ENCODE peak calls at places on chromosomes 3 and 15, in nine cellular contexts. F is A673, Y is neural crest cell, T is RWPE1, H is AG04449, U is sigmoid colon, A is cardiac fibroblast, J is astrocyte of the spinal cord, S is natural killer cell. O is an unnamed sample.

GRCh38 chr3:17678116-17678741 is 64.2 kb downstream of the TBC1D5 start:
- DNase-seq in F (no peak), Y (no peak), T (peak), H (no peak), U (no peak), A (peak), J (peak), S (no peak), O (no peak)

GRCh38 chr3:79016587-79017380 is 751.0 kb downstream of the ROBO1 start:
- DNase-seq in F (no peak), Y (no peak), T (peak), H (no peak), U (no peak), A (peak), J (no peak), S (no peak), O (no peak)

GRCh38 chr15:64521726-64522164 is 61.4 kb downstream of the ZNF609 start:
- DNase-seq in F (peak), Y (peak), T (peak), H (no peak), U (peak), A (peak), J (peak), S (no peak), O (no peak)

GRCh38 chr15:39273805-39274411 is 307.0 kb upstream of the THBS1 start:
- DNase-seq in F (no peak), Y (no peak), T (no peak), H (no peak), U (no peak), A (peak), J (peak), S (no peak), O (no peak)

GRCh38 chr15:41558400-41559238 is at the start of gene TYRO3:
- DNase-seq in F (peak), Y (peak), T (peak), H (no peak), U (peak), A (peak), J (peak), S (peak), O (no peak)

GRCh38 chr15:46297766-46298165 is 662.9 kb downstream of the SQOR start:
- DNase-seq in F (no peak), Y (no peak), T (no peak), H (no peak), U (no peak), A (no peak), J (no peak), S (no peak), O (no peak)

GRCh38 chr15:52093539-52094502 is 18.8 kb downstream of the BCL2L10 start:
- DNase-seq in F (peak), Y (no peak), T (peak), H (peak), U (peak), A (peak), J (peak), S (no peak), O (no peak)

GRCh38 chr3:78041486-78041885 is 1001.6 kb downstream of the ROBO2 start:
- DNase-seq in F (no peak), Y (no peak), T (no peak), H (no peak), U (no peak), A (peak), J (peak), S (no peak), O (no peak)

GRCh38 chr3:141530133-141530768 is 43.4 kb downstream of the RASA2 start:
- DNase-seq in F (peak), Y (no peak), T (peak), H (peak), U (no peak), A (peak), J (peak), S (no peak), O (no peak)

GRCh38 chr3:152302521-152303021 is 33.8 kb downstream of the MBNL1 start:
- DNase-seq in F (peak), Y (no peak), T (no peak), H (peak), U (peak), A (peak), J (peak), S (no peak), O (no peak)

GRCh38 chr3:52253314-52254260 is 8.0 kb downstream of the PPM1M start:
- DNase-seq in F (no peak), Y (no peak), T (no peak), H (no peak), U (no peak), A (peak), J (no peak), S (peak), O (no peak)

GRCh38 chr3:133464573-133464972 is 64.7 kb downstream of the BFSP2 start:
- DNase-seq in F (peak), Y (no peak), T (peak), H (no peak), U (no peak), A (peak), J (peak), S (no peak), O (no peak)

GRCh38 chr15:63334821-63335220 is 46.8 kb downstream of the CA12 start:
- DNase-seq in F (no peak), Y (no peak), T (no peak), H (no peak), U (no peak), A (no peak), J (no peak), S (no peak), O (no peak)

GRCh38 chr3:127457094-127457475 is 133.4 kb downstream of the TPRA1 start:
- DNase-seq in F (peak), Y (no peak), T (peak), H (no peak), U (peak), A (peak), J (peak), S (no peak), O (no peak)

GRCh38 chr3:32817561-32818430 is at the start of gene TRIM71:
- DNase-seq in F (peak), Y (no peak), T (no peak), H (no peak), U (no peak), A (peak), J (peak), S (no peak), O (no peak)

DNA sequence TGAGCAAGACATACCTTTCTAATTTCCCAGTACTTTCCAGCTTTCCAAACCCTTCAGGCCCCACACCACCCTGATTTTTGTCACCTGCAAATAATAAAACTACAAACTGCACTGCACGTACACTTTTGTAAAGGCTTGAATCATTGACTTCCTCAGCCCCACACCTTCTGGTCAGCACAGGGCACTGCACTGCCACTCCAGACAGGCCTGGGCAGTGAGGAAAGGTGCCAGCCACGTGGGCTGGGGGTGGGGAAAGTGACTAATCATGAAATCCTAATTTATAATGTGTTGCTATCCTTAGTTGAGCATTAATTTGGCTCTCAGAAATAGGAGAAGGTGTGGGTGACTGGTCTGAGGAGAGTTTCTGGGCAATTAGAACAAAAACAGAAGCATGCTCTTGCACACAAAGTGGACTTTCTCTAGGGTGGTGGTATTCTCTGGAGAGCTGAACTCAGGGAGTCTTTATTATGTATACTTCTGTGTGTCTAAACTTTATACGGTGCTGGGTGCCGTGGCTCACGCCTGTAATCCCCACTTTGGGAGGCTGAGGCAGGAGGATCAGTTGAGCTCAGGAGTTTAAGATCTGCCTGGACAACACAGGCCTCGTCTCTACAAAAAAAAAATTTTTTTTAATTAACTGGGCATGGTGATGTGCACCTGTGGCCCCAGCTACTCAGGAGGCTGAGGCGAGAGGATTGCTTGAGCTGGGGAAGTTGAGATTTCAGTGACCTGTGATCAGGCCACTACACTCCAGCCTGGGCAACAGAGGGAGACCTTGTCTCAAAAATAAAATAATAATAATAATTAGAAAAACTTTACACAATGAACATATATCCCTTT is 58.2 kb upstream of the FLNB start:
- DNase-seq in F (no peak), Y (no peak), T (peak), H (no peak), U (peak), A (peak), J (no peak), S (no peak), O (no peak)
- TF ChIP-seq CTCF in F (no peak), Y (no peak), T (peak), H (peak), U (peak), A (peak), J (peak), S (no peak), O (peak)

GRCh38 chr3:72338082-72338941 is 509.9 kb downstream of the SHQ1 start:
- DNase-seq in F (no peak), Y (no peak), T (peak), H (no peak), U (no peak), A (peak), J (no peak), S (no peak), O (no peak)

GRCh38 chr3:72337480-72337855 is 510.8 kb downstream of the SHQ1 start:
- DNase-seq in F (no peak), Y (no peak), T (no peak), H (no peak), U (no peak), A (no peak), J (no peak), S (no peak), O (no peak)

GRCh38 chr3:72335458-72336050 is 512.7 kb downstream of the SHQ1 start:
- DNase-seq in F (no peak), Y (no peak), T (no peak), H (no peak), U (no peak), A (no peak), J (no peak), S (no peak), O (no peak)

GRCh38 chr3:72336114-72336651 is 512.1 kb downstream of the SHQ1 start:
- DNase-seq in F (no peak), Y (no peak), T (no peak), H (no peak), U (no peak), A (no peak), J (no peak), S (no peak), O (no peak)

GRCh38 chr3:72336821-72337479 is 511.3 kb downstream of the SHQ1 start:
- DNase-seq in F (peak), Y (peak), T (peak), H (no peak), U (peak), A (peak), J (peak), S (no peak), O (peak)
- TF ChIP-seq CTCF in F (no peak), Y (no peak), T (no peak), H (no peak), U (no peak), A (no peak), J (no peak), S (no peak), O (no peak)

GRCh38 chr3:183252973-183253363 is at the start of gene B3GNT5:
- DNase-seq in F (no peak), Y (no peak), T (peak), H (no peak), U (peak), A (peak), J (peak), S (no peak), O (no peak)

GRCh38 chr3:183254816-183255730 is 2.0 kb downstream of the B3GNT5 start:
- DNase-seq in F (no peak), Y (no peak), T (peak), H (no peak), U (peak), A (peak), J (peak), S (no peak), O (no peak)

GRCh38 chr3:183252108-183252782 is 808 bp upstream of the B3GNT5 start:
- DNase-seq in F (no peak), Y (no peak), T (no peak), H (no peak), U (peak), A (no peak), J (no peak), S (no peak), O (no peak)

GRCh38 chr3:183253364-183253960 is 409 bp downstream of the B3GNT5 start:
- DNase-seq in F (peak), Y (peak), T (no peak), H (no peak), U (peak), A (peak), J (peak), S (peak), O (no peak)

GRCh38 chr3:183253961-183254815 is 1.1 kb downstream of the B3GNT5 start:
- DNase-seq in F (peak), Y (peak), T (no peak), H (no peak), U (peak), A (no peak), J (peak), S (peak), O (no peak)
- TF ChIP-seq CTCF in F (no peak), Y (no peak), T (no peak), H (peak), U (no peak), A (no peak), J (no peak), S (no peak), O (peak)

GRCh38 chr3:139718415-139718814 is 40.6 kb upstream of the NMNAT3 start:
- DNase-seq in F (peak), Y (peak), T (peak), H (no peak), U (no peak), A (peak), J (peak), S (no peak), O (no peak)
- TF ChIP-seq CTCF in F (peak), Y (peak), T (no peak), H (peak), U (no peak), A (peak), J (peak), S (no peak), O (peak)

GRCh38 chr3:23900744-23901143 is 16.0 kb downstream of the NKIRAS1 start:
- DNase-seq in F (peak), Y (no peak), T (no peak), H (no peak), U (no peak), A (peak), J (no peak), S (no peak), O (no peak)
- TF ChIP-seq CTCF in F (peak), Y (peak), T (no peak), H (no peak), U (no peak), A (no peak), J (no peak), S (no peak), O (no peak)

GRCh38 chr3:11161666-11162065 is 7.4 kb downstream of the HRH1 start:
- DNase-seq in F (no peak), Y (no peak), T (no peak), H (no peak), U (no peak), A (no peak), J (no peak), S (no peak), O (no peak)
- TF ChIP-seq CTCF in F (no peak), Y (no peak), T (no peak), H (no peak), U (no peak), A (no peak), J (peak), S (no peak), O (no peak)

GRCh38 chr15:91140561-91140960 is 40.5 kb downstream of the SV2B start:
- DNase-seq in F (no peak), Y (no peak), T (no peak), H (no peak), U (no peak), A (no peak), J (no peak), S (no peak), O (no peak)
- TF ChIP-seq CTCF in F (no peak), Y (no peak), T (no peak), H (no peak), U (no peak), A (no peak), J (no peak), S (no peak), O (no peak)

GRCh38 chr3:49701388-49702077 is 12.2 kb downstream of the RNF123 start:
- DNase-seq in F (no peak), Y (no peak), T (no peak), H (no peak), U (no peak), A (no peak), J (no peak), S (no peak), O (no peak)
- TF ChIP-seq CTCF in F (peak), Y (peak), T (peak), H (peak), U (peak), A (peak), J (peak), S (no peak), O (peak)

GRCh38 chr15:69749797-69750196 is 297.2 kb downstream of the RPLP1 start:
- DNase-seq in F (peak), Y (no peak), T (peak), H (no peak), U (no peak), A (peak), J (no peak), S (no peak), O (no peak)
- TF ChIP-seq CTCF in F (peak), Y (no peak), T (no peak), H (no peak), U (no peak), A (peak), J (no peak), S (no peak), O (peak)

GRCh38 chr15:61155741-61156700 is 73.1 kb downstream of the RORA start:
- DNase-seq in F (peak), Y (no peak), T (peak), H (no peak), U (peak), A (peak), J (peak), S (no peak), O (no peak)
- TF ChIP-seq CTCF in F (peak), Y (no peak), T (no peak), H (no peak), U (no peak), A (no peak), J (peak), S (no peak), O (peak)

O was measured in osteocyte.